ENCODE peak calls at places on chromosome 15, in four cellular contexts. One of them, this sample, is unnamed.

GRCh38 chr15:46955576-46955975 is 761.7 kb upstream of the SEMA6D start:
- DNase-seq in HepG2: no peak
- DNase-seq in GM12878: no peak
- DNase-seq in K562: no peak
- DNase-seq in this sample: no peak

GRCh38 chr15:51889486-51889885 is 60.0 kb downstream of the TMOD3 start:
- DNase-seq in HepG2: no peak
- DNase-seq in K562: no peak
- DNase-seq in GM12878: no peak
- DNase-seq in this sample: no peak

GRCh38 chr15:77497942-77498361 is 77.3 kb downstream of the HMG20A start:
- DNase-seq in K562: no peak
- DNase-seq in GM12878: no peak
- DNase-seq in HepG2: no peak
- DNase-seq in this sample: no peak

GRCh38 chr15:76932090-76932966 is 779 bp downstream of the RCN2 start:
- DNase-seq in K562: peak
- DNase-seq in HepG2: no peak
- DNase-seq in GM12878: no peak
- DNase-seq in this sample: peak

GRCh38 chr15:73941871-73942635 is 15.8 kb downstream of the LOXL1 start:
- DNase-seq in HepG2: no peak
- DNase-seq in K562: no peak
- DNase-seq in GM12878: no peak
- DNase-seq in this sample: no peak

GRCh38 chr15:40743921-40744809 is 10.9 kb downstream of the RMDN3 start:
- DNase-seq in HepG2: no peak
- DNase-seq in GM12878: no peak
- DNase-seq in K562: no peak
- DNase-seq in this sample: peak

GRCh38 chr15:38176155-38176554 is 76.5 kb upstream of the SPRED1 start:
- DNase-seq in HepG2: no peak
- DNase-seq in K562: no peak
- DNase-seq in GM12878: peak
- DNase-seq in this sample: no peak

GRCh38 chr15:34616613-34617012 is 33.2 kb upstream of the GOLGA8B start:
- DNase-seq in GM12878: no peak
- DNase-seq in HepG2: peak
- DNase-seq in K562: peak
- DNase-seq in this sample: peak

GRCh38 chr15:78291052-78291451 is 8.4 kb downstream of the SKIC8 start:
- DNase-seq in GM12878: no peak
- DNase-seq in HepG2: no peak
- DNase-seq in K562: no peak
- DNase-seq in this sample: no peak

GRCh38 chr15:90062023-90062728 is 40.1 kb downstream of the IDH2 start:
- DNase-seq in GM12878: no peak
- DNase-seq in HepG2: no peak
- DNase-seq in K562: peak
- DNase-seq in this sample: no peak

GRCh38 chr15:56307180-56307579 is 58.0 kb upstream of the TEX9 start:
- DNase-seq in K562: no peak
- DNase-seq in GM12878: no peak
- DNase-seq in HepG2: no peak
- DNase-seq in this sample: no peak

GRCh38 chr15:89783861-89784685 is 7.9 kb downstream of the MESP2 start:
- DNase-seq in HepG2: no peak
- DNase-seq in GM12878: no peak
- DNase-seq in K562: no peak
- DNase-seq in this sample: no peak

GRCh38 chr15:31292391-31293020 is 34.1 kb upstream of the KLF13 start:
- DNase-seq in GM12878: no peak
- DNase-seq in K562: no peak
- DNase-seq in HepG2: peak
- DNase-seq in this sample: no peak

GRCh38 chr15:29105151-29105785 is 164.4 kb downstream of the NSMCE3 start:
- DNase-seq in HepG2: no peak
- DNase-seq in GM12878: no peak
- DNase-seq in K562: no peak
- DNase-seq in this sample: no peak

GRCh38 chr15:78695849-78696248 is 54.8 kb upstream of the CHRNB4 start:
- DNase-seq in HepG2: no peak
- DNase-seq in K562: peak
- DNase-seq in GM12878: no peak
- DNase-seq in this sample: no peak

GRCh38 chr15:75775296-75776074 is 62.8 kb upstream of the CSPG4 start:
- DNase-seq in K562: peak
- DNase-seq in HepG2: peak
- DNase-seq in GM12878: no peak
- DNase-seq in this sample: peak

GRCh38 chr15:95498956-95499355 is 831.5 kb upstream of the NR2F2 start:
- DNase-seq in HepG2: no peak
- DNase-seq in GM12878: no peak
- DNase-seq in K562: no peak
- DNase-seq in this sample: no peak

GRCh38 chr15:67843092-67843501 is 3.3 kb upstream of the RNU6-1 start:
- DNase-seq in HepG2: peak
- DNase-seq in K562: no peak
- DNase-seq in GM12878: no peak
- DNase-seq in this sample: no peak

GRCh38 chr15:67840747-67841634 is 1.1 kb upstream of the RNU6-1 start:
- DNase-seq in K562: no peak
- DNase-seq in GM12878: no peak
- DNase-seq in HepG2: peak
- DNase-seq in this sample: peak

GRCh38 chr15:67839358-67839928 is 402 bp downstream of the RNU6-1 start:
- DNase-seq in GM12878: no peak
- DNase-seq in K562: peak
- DNase-seq in HepG2: peak
- DNase-seq in this sample: peak

GRCh38 chr15:67838789-67839332 is 984 bp downstream of the RNU6-1 start:
- DNase-seq in K562: no peak
- DNase-seq in HepG2: peak
- DNase-seq in GM12878: no peak
- DNase-seq in this sample: no peak

GRCh38 chr15:67839929-67840746 is at the start of gene RNU6-1:
- DNase-seq in K562: peak
- DNase-seq in HepG2: peak
- DNase-seq in GM12878: peak
- DNase-seq in this sample: peak
- TF ChIP-seq EP300 in K562: no peak
- TF ChIP-seq EP300 in HepG2: no peak
- TF ChIP-seq EP300 in GM12878: peak
- TF ChIP-seq EP300 in this sample: no peak

DNA sequence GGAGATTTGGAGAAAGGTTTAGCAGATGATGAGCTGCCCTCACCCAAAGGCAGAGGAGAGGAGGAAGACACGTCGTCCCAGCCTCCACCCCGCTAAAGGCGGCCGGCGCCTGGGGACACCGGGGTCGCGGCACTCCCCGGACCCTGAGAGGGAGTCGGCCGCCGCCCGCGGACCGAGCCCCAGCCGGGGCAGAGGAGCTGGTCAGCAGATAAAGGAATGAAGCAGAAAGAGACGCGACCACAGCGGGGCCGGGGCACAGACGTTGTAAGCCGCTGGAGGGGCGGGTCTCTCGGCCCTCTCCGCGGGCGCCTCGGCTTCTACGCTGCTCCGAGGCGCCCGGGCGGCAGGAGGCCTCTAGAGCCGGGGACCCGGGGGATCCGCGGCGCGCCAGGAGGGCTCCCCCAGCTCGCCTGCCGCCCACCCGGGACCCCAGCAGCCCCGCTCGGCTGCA is 477 bp downstream of the HERC1 start:
- DNase-seq in K562: peak
- DNase-seq in GM12878: no peak
- DNase-seq in HepG2: no peak
- DNase-seq in this sample: peak
- TF ChIP-seq BHLHE40 in K562: no peak
- TF ChIP-seq BHLHE40 in GM12878: no peak
- TF ChIP-seq BHLHE40 in HepG2: no peak
- TF ChIP-seq BHLHE40 in this sample: no peak

DNA sequence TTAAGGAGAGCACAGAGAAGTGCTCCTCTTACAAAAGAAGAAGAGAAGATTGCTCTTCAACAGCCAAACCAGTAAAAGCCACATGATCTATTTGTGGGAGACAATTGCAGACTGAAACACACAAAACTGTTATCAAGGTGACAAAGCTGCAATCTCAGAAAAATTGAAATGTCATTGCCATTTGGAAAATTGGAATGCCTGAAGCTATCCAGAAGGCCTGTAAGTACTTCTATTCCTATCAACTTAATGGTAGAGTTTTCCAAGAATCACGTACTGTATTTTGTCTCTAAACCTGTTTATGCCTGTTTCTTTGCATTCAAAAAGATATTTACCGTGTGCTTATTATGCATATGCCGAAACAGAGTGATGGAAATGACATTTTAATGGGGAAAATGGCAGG is 204.7 kb downstream of the GREM1 start:
- DNase-seq in GM12878: no peak
- DNase-seq in K562: no peak
- DNase-seq in HepG2: no peak
- DNase-seq in this sample: no peak
- TF ChIP-seq EP300 in GM12878: no peak
- TF ChIP-seq EP300 in K562: no peak
- TF ChIP-seq EP300 in HepG2: no peak
- TF ChIP-seq EP300 in this sample: no peak

GRCh38 chr15:66824374-66824773 is 122.3 kb downstream of the SMAD6 start:
- DNase-seq in GM12878: no peak
- DNase-seq in HepG2: no peak
- DNase-seq in K562: no peak
- DNase-seq in this sample: no peak

GRCh38 chr15:66825139-66825538 is 123.1 kb downstream of the SMAD6 start:
- DNase-seq in HepG2: no peak
- DNase-seq in K562: no peak
- DNase-seq in GM12878: no peak
- DNase-seq in this sample: no peak

GRCh38 chr15:66822576-66822975 is 120.5 kb downstream of the SMAD6 start:
- DNase-seq in GM12878: no peak
- DNase-seq in K562: no peak
- DNase-seq in HepG2: no peak
- DNase-seq in this sample: no peak

GRCh38 chr15:66822106-66822505 is 120.1 kb downstream of the SMAD6 start:
- DNase-seq in GM12878: no peak
- DNase-seq in K562: no peak
- DNase-seq in HepG2: no peak
- DNase-seq in this sample: no peak

GRCh38 chr15:66823601-66824000 is 121.6 kb downstream of the SMAD6 start:
- DNase-seq in GM12878: no peak
- DNase-seq in HepG2: no peak
- DNase-seq in K562: no peak
- DNase-seq in this sample: no peak
- TF ChIP-seq BHLHE40 in GM12878: no peak
- TF ChIP-seq BHLHE40 in HepG2: no peak
- TF ChIP-seq BHLHE40 in K562: no peak
- TF ChIP-seq BHLHE40 in this sample: no peak

GRCh38 chr15:22873204-22873701 is 34.8 kb downstream of the NIPA2 start:
- DNase-seq in HepG2: no peak
- DNase-seq in K562: no peak
- DNase-seq in GM12878: no peak
- DNase-seq in this sample: no peak
- TF ChIP-seq EP300 in HepG2: no peak
- TF ChIP-seq EP300 in K562: no peak
- TF ChIP-seq EP300 in GM12878: no peak
- TF ChIP-seq EP300 in this sample: no peak

GRCh38 chr15:25624504-25625172 is 185.8 kb upstream of the UBE3A start:
- DNase-seq in K562: no peak
- DNase-seq in GM12878: no peak
- DNase-seq in HepG2: no peak
- DNase-seq in this sample: no peak
- TF ChIP-seq BHLHE40 in K562: no peak
- TF ChIP-seq BHLHE40 in GM12878: no peak
- TF ChIP-seq BHLHE40 in HepG2: no peak
- TF ChIP-seq BHLHE40 in this sample: no peak

DNA sequence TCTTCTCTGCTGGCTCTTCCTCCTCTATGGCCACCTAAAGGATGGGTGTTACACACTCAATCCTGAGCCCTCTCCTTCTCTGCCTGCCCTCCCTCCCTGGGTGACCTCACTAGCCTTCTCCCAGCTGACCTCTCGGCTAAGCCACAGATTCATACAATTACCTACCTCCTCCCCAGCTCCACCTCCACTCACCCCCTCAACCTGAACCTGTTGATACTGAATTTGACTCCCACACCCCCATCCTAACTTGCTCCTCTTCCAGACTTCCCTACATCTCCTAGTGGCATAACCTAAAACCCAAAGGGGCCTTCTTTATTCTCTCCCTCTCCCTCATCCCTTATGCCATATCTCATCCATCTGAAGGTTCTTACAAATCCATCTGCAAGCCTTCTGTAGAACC is 17.1 kb downstream of the HOMER2 start:
- DNase-seq in HepG2: no peak
- DNase-seq in K562: no peak
- DNase-seq in GM12878: no peak
- DNase-seq in this sample: no peak
- TF ChIP-seq EP300 in HepG2: no peak
- TF ChIP-seq EP300 in K562: no peak
- TF ChIP-seq EP300 in GM12878: no peak
- TF ChIP-seq EP300 in this sample: no peak

GRCh38 chr15:100116416-100117190 is 225.2 kb downstream of the ADAMTS17 start:
- DNase-seq in GM12878: no peak
- DNase-seq in HepG2: no peak
- DNase-seq in K562: no peak
- DNase-seq in this sample: no peak
- TF ChIP-seq BHLHE40 in GM12878: no peak
- TF ChIP-seq BHLHE40 in HepG2: no peak
- TF ChIP-seq BHLHE40 in K562: no peak
- TF ChIP-seq BHLHE40 in this sample: no peak

GRCh38 chr15:101602801-101603200 is 49.4 kb downstream of the TM2D3 start:
- DNase-seq in HepG2: no peak
- DNase-seq in GM12878: no peak
- DNase-seq in K562: no peak
- DNase-seq in this sample: no peak

GRCh38 chr15:101600024-101600423 is 52.2 kb downstream of the TM2D3 start:
- DNase-seq in K562: no peak
- DNase-seq in HepG2: no peak
- DNase-seq in GM12878: no peak
- DNase-seq in this sample: no peak

GRCh38 chr15:101596633-101597032 is 55.5 kb downstream of the TM2D3 start:
- DNase-seq in K562: no peak
- DNase-seq in GM12878: no peak
- DNase-seq in HepG2: no peak
- DNase-seq in this sample: no peak

GRCh38 chr15:101597360-101597928 is 54.7 kb downstream of the TM2D3 start:
- DNase-seq in K562: no peak
- DNase-seq in GM12878: no peak
- DNase-seq in HepG2: no peak
- DNase-seq in this sample: no peak
- TF ChIP-seq EP300 in K562: no peak
- TF ChIP-seq EP300 in GM12878: no peak
- TF ChIP-seq EP300 in HepG2: no peak
- TF ChIP-seq EP300 in this sample: no peak